ENCODE peak calls at places on chromosomes 7 and 10, in five cellular contexts. One of them, this sample, is unnamed.
A peak's percentile ranks its signal among the peaks of the same experiment; 100 is the strongest.

GRCh38 chr7:22121702-22122474 is 176.2 kb upstream of the CDCA7L start:
- DNase-seq in H1: no peak
- DNase-seq in HepG2: no peak
- DNase-seq in GM12878: no peak
- DNase-seq in K562: peak; percentile 42
- DNase-seq in this sample: no peak

GRCh38 chr7:36707922-36708321 is 16.4 kb downstream of the AOAH start:
- DNase-seq in HepG2: no peak
- DNase-seq in H1: no peak
- DNase-seq in K562: no peak
- DNase-seq in GM12878: no peak
- DNase-seq in this sample: no peak

GRCh38 chr7:28627869-28628268 is 215.6 kb downstream of the CREB5 start:
- DNase-seq in H1: no peak
- DNase-seq in GM12878: no peak
- DNase-seq in K562: no peak
- DNase-seq in HepG2: no peak
- DNase-seq in this sample: no peak

GRCh38 chr7:155424301-155425010 is 33.5 kb upstream of the EN2 start:
- DNase-seq in K562: no peak
- DNase-seq in H1: no peak
- DNase-seq in GM12878: no peak
- DNase-seq in HepG2: no peak
- DNase-seq in this sample: no peak

GRCh38 chr7:93150200-93150835 is 2.1 kb upstream of the SAMD9L start:
- DNase-seq in HepG2: no peak
- DNase-seq in K562: no peak
- DNase-seq in H1: no peak
- DNase-seq in GM12878: no peak
- DNase-seq in this sample: no peak

GRCh38 chr10:63516207-63516606 is 5.0 kb upstream of the REEP3 start:
- DNase-seq in HepG2: no peak
- DNase-seq in K562: no peak
- DNase-seq in GM12878: no peak
- DNase-seq in H1: no peak
- DNase-seq in this sample: no peak

GRCh38 chr10:77463967-77464745 is 173.5 kb downstream of the KCNMA1 start:
- DNase-seq in HepG2: no peak
- DNase-seq in H1: no peak
- DNase-seq in GM12878: no peak
- DNase-seq in K562: no peak
- DNase-seq in this sample: no peak

GRCh38 chr7:5586279-5586962 is 162.8 kb upstream of the TNRC18 start:
- DNase-seq in GM12878: no peak
- DNase-seq in HepG2: no peak
- DNase-seq in H1: no peak
- DNase-seq in K562: no peak
- DNase-seq in this sample: peak; percentile 36

GRCh38 chr7:105816270-105816843 is 60.0 kb downstream of the ATXN7L1 start:
- DNase-seq in GM12878: no peak
- DNase-seq in HepG2: no peak
- DNase-seq in K562: no peak
- DNase-seq in H1: no peak
- DNase-seq in this sample: no peak

GRCh38 chr7:103795787-103796186 is 193.7 kb downstream of the RELN start:
- DNase-seq in GM12878: no peak
- DNase-seq in H1: no peak
- DNase-seq in HepG2: peak; percentile 45
- DNase-seq in K562: no peak
- DNase-seq in this sample: no peak

GRCh38 chr7:51666261-51666660 is 349.7 kb upstream of the COBL start:
- DNase-seq in H1: no peak
- DNase-seq in HepG2: no peak
- DNase-seq in GM12878: no peak
- DNase-seq in K562: no peak
- DNase-seq in this sample: peak; percentile 18

GRCh38 chr10:86392723-86393094 is 26.1 kb upstream of the GRID1 start:
- DNase-seq in H1: no peak
- DNase-seq in GM12878: peak; percentile 89
- DNase-seq in HepG2: no peak
- DNase-seq in K562: no peak
- DNase-seq in this sample: no peak

GRCh38 chr7:99975782-99976521 is at the start of gene AZGP1:
- DNase-seq in K562: no peak
- DNase-seq in GM12878: no peak
- DNase-seq in H1: no peak
- DNase-seq in HepG2: peak; percentile 95
- DNase-seq in this sample: no peak

GRCh38 chr7:132742152-132742551 is 165.9 kb upstream of the PLXNA4 start:
- DNase-seq in HepG2: no peak
- DNase-seq in K562: no peak
- DNase-seq in GM12878: no peak
- DNase-seq in H1: no peak
- DNase-seq in this sample: no peak

GRCh38 chr7:87210506-87210905 is 9.0 kb downstream of the TMEM243 start:
- DNase-seq in K562: no peak
- DNase-seq in GM12878: no peak
- DNase-seq in H1: no peak
- DNase-seq in HepG2: no peak
- DNase-seq in this sample: no peak

GRCh38 chr7:139753693-139754111 is 24.1 kb downstream of the HIPK2 start:
- DNase-seq in K562: no peak
- DNase-seq in H1: no peak
- DNase-seq in HepG2: no peak
- DNase-seq in GM12878: no peak
- DNase-seq in this sample: no peak

GRCh38 chr10:42929993-42930392 is 146.9 kb upstream of the RET start:
- DNase-seq in GM12878: no peak
- DNase-seq in H1: no peak
- DNase-seq in K562: no peak
- DNase-seq in HepG2: no peak
- DNase-seq in this sample: no peak

GRCh38 chr10:99945286-99945685 is 64.5 kb downstream of the DNMBP start:
- DNase-seq in HepG2: no peak
- DNase-seq in GM12878: no peak
- DNase-seq in H1: no peak
- DNase-seq in K562: no peak
- DNase-seq in this sample: no peak

GRCh38 chr10:67697646-67698245 is 1.8 kb upstream of the CTNNA3 start:
- DNase-seq in HepG2: peak; percentile 37
- DNase-seq in K562: peak; percentile 42
- DNase-seq in H1: no peak
- DNase-seq in GM12878: no peak
- DNase-seq in this sample: peak; percentile 73

GRCh38 chr10:93656155-93656554 is 43.8 kb downstream of the PDE6C start:
- DNase-seq in K562: no peak
- DNase-seq in HepG2: no peak
- DNase-seq in H1: no peak
- DNase-seq in GM12878: no peak
- DNase-seq in this sample: no peak

GRCh38 chr10:3969876-3970666 is 185.1 kb upstream of the KLF6 start:
- DNase-seq in GM12878: no peak
- DNase-seq in H1: no peak
- DNase-seq in K562: no peak
- DNase-seq in HepG2: no peak
- DNase-seq in this sample: no peak

GRCh38 chr7:98286093-98286525 is 4.6 kb downstream of the BRI3 start:
- DNase-seq in HepG2: peak; percentile 30
- DNase-seq in K562: no peak
- DNase-seq in GM12878: no peak
- DNase-seq in H1: no peak
- DNase-seq in this sample: no peak

GRCh38 chr10:97608991-97609561 is 19.6 kb downstream of the C10orf62 start:
- DNase-seq in H1: no peak
- DNase-seq in K562: no peak
- DNase-seq in HepG2: no peak
- DNase-seq in GM12878: no peak
- DNase-seq in this sample: no peak

GRCh38 chr7:155756322-155756721 is 55.9 kb downstream of the SHH start:
- DNase-seq in HepG2: no peak
- DNase-seq in H1: no peak
- DNase-seq in GM12878: no peak
- DNase-seq in K562: no peak
- DNase-seq in this sample: no peak

GRCh38 chr7:38241071-38241470 is 32.4 kb downstream of the TARP start:
- DNase-seq in HepG2: no peak
- DNase-seq in K562: no peak
- DNase-seq in H1: no peak
- DNase-seq in GM12878: no peak
- DNase-seq in this sample: no peak

GRCh38 chr10:127041561-127041960 is 136.3 kb downstream of the DOCK1 start:
- DNase-seq in H1: no peak
- DNase-seq in K562: no peak
- DNase-seq in HepG2: no peak
- DNase-seq in GM12878: no peak
- DNase-seq in this sample: no peak

GRCh38 chr10:48253970-48254657 is 20.4 kb downstream of the FRMPD2 start:
- DNase-seq in K562: no peak
- DNase-seq in GM12878: no peak
- DNase-seq in H1: no peak
- DNase-seq in HepG2: no peak
- DNase-seq in this sample: no peak

GRCh38 chr7:138316421-138317043 is 143.5 kb upstream of the TRIM24 start:
- DNase-seq in K562: no peak
- DNase-seq in GM12878: peak; percentile 17
- DNase-seq in HepG2: peak; percentile 99
- DNase-seq in H1: no peak
- DNase-seq in this sample: no peak

GRCh38 chr7:74429153-74429747 is 24.5 kb upstream of the GTF2IRD1 start:
- DNase-seq in GM12878: no peak
- DNase-seq in H1: no peak
- DNase-seq in HepG2: no peak
- DNase-seq in K562: no peak
- DNase-seq in this sample: peak; percentile 81

GRCh38 chr7:74427974-74428373 is 25.7 kb upstream of the GTF2IRD1 start:
- DNase-seq in HepG2: no peak
- DNase-seq in GM12878: no peak
- DNase-seq in H1: no peak
- DNase-seq in K562: no peak
- DNase-seq in this sample: no peak

GRCh38 chr7:74430961-74431466 is 22.7 kb upstream of the GTF2IRD1 start:
- DNase-seq in GM12878: no peak
- DNase-seq in K562: no peak
- DNase-seq in H1: no peak
- DNase-seq in HepG2: no peak
- DNase-seq in this sample: peak; percentile 56
- TF ChIP-seq POLR2AphosphoS5 in GM12878: no peak
- TF ChIP-seq POLR2AphosphoS5 in K562: no peak
- TF ChIP-seq POLR2AphosphoS5 in H1: no peak
- TF ChIP-seq POLR2AphosphoS5 in HepG2: no peak
- TF ChIP-seq POLR2AphosphoS5 in this sample: no peak

GRCh38 chr10:75801121-75801520 is 369.7 kb downstream of the LRMDA start:
- DNase-seq in H1: no peak
- DNase-seq in GM12878: no peak
- DNase-seq in HepG2: no peak
- DNase-seq in K562: no peak
- DNase-seq in this sample: peak; percentile 51

GRCh38 chr10:75809003-75809402 is 377.6 kb downstream of the LRMDA start:
- DNase-seq in HepG2: no peak
- DNase-seq in GM12878: no peak
- DNase-seq in K562: no peak
- DNase-seq in H1: no peak
- DNase-seq in this sample: no peak

DNA sequence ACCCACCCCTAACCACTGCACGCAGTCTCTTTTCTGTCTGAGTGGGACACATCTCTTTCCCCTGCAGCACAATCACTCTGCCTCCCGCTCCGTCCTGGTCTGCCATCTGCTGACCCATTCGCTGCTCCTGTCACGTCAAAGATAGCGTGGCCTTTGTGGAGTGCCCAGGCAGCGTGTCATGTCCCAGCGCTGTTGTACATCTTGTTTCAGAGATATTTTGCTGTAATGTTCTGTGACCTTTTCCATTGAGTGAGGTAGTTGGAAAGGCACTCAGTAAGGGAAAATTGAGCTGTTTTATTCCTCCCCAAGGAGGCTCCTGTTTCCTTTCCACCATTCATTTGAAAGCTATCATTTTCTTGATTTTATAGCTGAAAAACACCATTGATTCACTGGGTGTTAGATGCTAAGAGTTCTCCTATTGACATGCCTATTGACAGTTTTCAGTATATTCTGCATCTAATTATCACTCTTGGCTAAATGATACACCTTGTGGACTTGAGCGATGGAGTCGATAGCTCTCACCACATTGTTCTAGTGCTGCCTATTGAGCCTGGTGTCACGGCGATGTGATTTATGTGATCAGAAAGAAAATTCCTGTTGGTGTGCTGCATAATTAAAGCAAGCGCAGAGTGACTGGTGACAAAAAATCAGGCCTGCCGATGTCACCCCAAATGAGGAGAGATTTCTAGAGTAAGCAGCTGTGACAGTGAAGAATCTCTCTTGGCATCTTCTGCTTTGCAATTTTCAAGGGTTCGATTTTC is 372.6 kb downstream of the LRMDA start:
- DNase-seq in GM12878: no peak
- DNase-seq in K562: no peak
- DNase-seq in HepG2: no peak
- DNase-seq in H1: no peak
- DNase-seq in this sample: no peak
- TF ChIP-seq CREB1 in GM12878: no peak
- TF ChIP-seq CREB1 in K562: no peak
- TF ChIP-seq CREB1 in HepG2: no peak
- TF ChIP-seq CREB1 in H1: no peak
- TF ChIP-seq CREB1 in this sample: no peak

GRCh38 chr10:102642553-102643345 is 1.5 kb upstream of the TRIM8 start:
- DNase-seq in K562: peak; percentile 32
- DNase-seq in HepG2: peak; percentile 50
- DNase-seq in GM12878: no peak
- DNase-seq in H1: no peak
- DNase-seq in this sample: peak; percentile 61
- TF ChIP-seq POLR2AphosphoS5 in K562: no peak
- TF ChIP-seq POLR2AphosphoS5 in HepG2: no peak
- TF ChIP-seq POLR2AphosphoS5 in GM12878: no peak
- TF ChIP-seq POLR2AphosphoS5 in H1: no peak
- TF ChIP-seq POLR2AphosphoS5 in this sample: no peak

DNA sequence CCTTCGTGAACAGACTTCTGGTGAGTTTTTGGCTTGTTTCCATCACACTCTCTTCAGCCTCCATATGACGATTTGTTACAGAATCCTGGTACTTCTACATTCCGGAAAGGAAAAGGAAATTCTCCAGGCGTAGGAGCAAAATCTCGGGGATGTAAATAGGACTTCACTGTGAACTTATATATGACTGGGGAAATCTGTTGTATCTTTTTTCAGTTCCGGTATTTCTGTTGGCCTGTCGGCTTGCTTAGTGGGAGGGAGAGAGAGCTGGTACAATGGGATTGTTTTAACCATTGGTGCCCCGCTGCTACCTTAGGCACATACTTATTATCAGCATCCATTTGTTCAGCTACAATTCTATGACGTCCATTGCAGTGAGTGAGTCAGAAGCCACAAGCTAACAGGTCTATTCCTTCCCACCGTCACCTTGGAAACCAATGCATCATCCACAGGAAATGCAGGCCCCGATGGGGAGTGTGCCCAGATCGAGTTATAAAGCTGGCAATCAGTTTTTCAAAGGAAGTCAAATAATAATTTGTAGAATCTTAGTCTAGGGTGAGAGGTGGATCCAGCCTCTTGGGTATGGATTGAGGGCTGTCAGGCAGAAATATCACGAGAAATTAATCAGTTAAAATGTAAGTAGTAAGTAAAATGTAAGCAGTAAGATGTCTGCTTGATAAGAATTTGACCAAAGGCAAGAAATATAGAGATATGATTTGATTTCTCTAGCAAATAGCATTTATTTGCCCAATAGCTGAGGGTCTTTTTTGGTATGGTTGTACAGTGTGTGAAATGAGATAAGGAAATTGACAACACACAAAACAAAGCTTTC is 92.0 kb upstream of the MKLN1 start:
- DNase-seq in HepG2: peak; percentile 16
- DNase-seq in H1: no peak
- DNase-seq in K562: no peak
- DNase-seq in GM12878: no peak
- DNase-seq in this sample: no peak
- TF ChIP-seq CREB1 in HepG2: no peak
- TF ChIP-seq CREB1 in H1: no peak
- TF ChIP-seq CREB1 in K562: no peak
- TF ChIP-seq CREB1 in GM12878: no peak
- TF ChIP-seq CREB1 in this sample: no peak

This sample was measured in GM23338.